ENCODE peak calls at places on chromosomes 7 and 10, in seven cellular contexts. One of them, this sample, is unnamed.

GRCh38 chr10:23534761-23535160 is 95.9 kb downstream of the OTUD1 start:
- DNase-seq in H1: no peak
- DNase-seq in trophoblast cell: no peak
- DNase-seq in IMR-90: no peak
- DNase-seq in neuronal stem cell: no peak
- DNase-seq in mesenchymal stem cell: no peak
- DNase-seq in H9: no peak
- DNase-seq in this sample: no peak

GRCh38 chr10:117216611-117217195 is 19.4 kb downstream of the KCNK18 start:
- DNase-seq in trophoblast cell: peak; percentile 33
- DNase-seq in H1: peak; percentile 93
- DNase-seq in mesenchymal stem cell: peak; percentile 53
- DNase-seq in neuronal stem cell: peak; percentile 76
- DNase-seq in IMR-90: peak; percentile 57
- DNase-seq in H9: peak; percentile 82
- DNase-seq in this sample: peak; percentile 80

GRCh38 chr7:44615149-44615611 is 8.8 kb downstream of the OGDH start:
- DNase-seq in IMR-90: peak; percentile 48
- DNase-seq in mesenchymal stem cell: peak; percentile 54
- DNase-seq in trophoblast cell: no peak
- DNase-seq in H1: no peak
- DNase-seq in H9: no peak
- DNase-seq in neuronal stem cell: no peak
- DNase-seq in this sample: peak; percentile 78

GRCh38 chr7:87220734-87221215 is 1.2 kb upstream of the TMEM243 start:
- DNase-seq in mesenchymal stem cell: peak; percentile 28
- DNase-seq in trophoblast cell: peak; percentile 22
- DNase-seq in H1: no peak
- DNase-seq in IMR-90: no peak
- DNase-seq in H9: no peak
- DNase-seq in neuronal stem cell: no peak
- DNase-seq in this sample: peak; percentile 18

GRCh38 chr7:9776900-9777299 is 1196.8 kb upstream of the PHF14 start:
- DNase-seq in H9: no peak
- DNase-seq in trophoblast cell: no peak
- DNase-seq in IMR-90: no peak
- DNase-seq in H1: no peak
- DNase-seq in mesenchymal stem cell: no peak
- DNase-seq in neuronal stem cell: peak; percentile 5
- DNase-seq in this sample: peak; percentile 23

GRCh38 chr10:99659868-99660366 is 608 bp downstream of the ENTPD7 start:
- DNase-seq in trophoblast cell: no peak
- DNase-seq in H9: no peak
- DNase-seq in mesenchymal stem cell: peak; percentile 15
- DNase-seq in H1: no peak
- DNase-seq in neuronal stem cell: no peak
- DNase-seq in IMR-90: no peak
- DNase-seq in this sample: no peak

GRCh38 chr7:35691827-35692307 is 3.1 kb downstream of the HERPUD2 start:
- DNase-seq in H9: no peak
- DNase-seq in neuronal stem cell: no peak
- DNase-seq in H1: no peak
- DNase-seq in trophoblast cell: no peak
- DNase-seq in IMR-90: peak; percentile 22
- DNase-seq in mesenchymal stem cell: peak; percentile 62
- DNase-seq in this sample: peak; percentile 50

GRCh38 chr10:129786216-129786615 is 177.9 kb downstream of the EBF3 start:
- DNase-seq in mesenchymal stem cell: no peak
- DNase-seq in H9: no peak
- DNase-seq in neuronal stem cell: no peak
- DNase-seq in trophoblast cell: no peak
- DNase-seq in IMR-90: no peak
- DNase-seq in H1: no peak
- DNase-seq in this sample: no peak

GRCh38 chr10:3469639-3470020 is 297.0 kb upstream of the PITRM1 start:
- DNase-seq in neuronal stem cell: no peak
- DNase-seq in trophoblast cell: no peak
- DNase-seq in IMR-90: no peak
- DNase-seq in H9: no peak
- DNase-seq in mesenchymal stem cell: no peak
- DNase-seq in H1: no peak
- DNase-seq in this sample: no peak

GRCh38 chr7:82067628-82068264 is 297.9 kb upstream of the HGF start:
- DNase-seq in neuronal stem cell: no peak
- DNase-seq in H9: no peak
- DNase-seq in mesenchymal stem cell: peak; percentile 12
- DNase-seq in trophoblast cell: no peak
- DNase-seq in IMR-90: no peak
- DNase-seq in H1: no peak
- DNase-seq in this sample: no peak

GRCh38 chr7:137772221-137772620 is 74.6 kb downstream of the DGKI start:
- DNase-seq in IMR-90: peak; percentile 33
- DNase-seq in trophoblast cell: no peak
- DNase-seq in mesenchymal stem cell: peak; percentile 3
- DNase-seq in H1: no peak
- DNase-seq in neuronal stem cell: no peak
- DNase-seq in H9: no peak
- DNase-seq in this sample: no peak

GRCh38 chr7:106944035-106944665 is 79.1 kb downstream of the PIK3CG start:
- DNase-seq in trophoblast cell: no peak
- DNase-seq in neuronal stem cell: no peak
- DNase-seq in mesenchymal stem cell: no peak
- DNase-seq in IMR-90: no peak
- DNase-seq in H9: peak; percentile 35
- DNase-seq in H1: peak; percentile 55
- DNase-seq in this sample: peak; percentile 39

DNA sequence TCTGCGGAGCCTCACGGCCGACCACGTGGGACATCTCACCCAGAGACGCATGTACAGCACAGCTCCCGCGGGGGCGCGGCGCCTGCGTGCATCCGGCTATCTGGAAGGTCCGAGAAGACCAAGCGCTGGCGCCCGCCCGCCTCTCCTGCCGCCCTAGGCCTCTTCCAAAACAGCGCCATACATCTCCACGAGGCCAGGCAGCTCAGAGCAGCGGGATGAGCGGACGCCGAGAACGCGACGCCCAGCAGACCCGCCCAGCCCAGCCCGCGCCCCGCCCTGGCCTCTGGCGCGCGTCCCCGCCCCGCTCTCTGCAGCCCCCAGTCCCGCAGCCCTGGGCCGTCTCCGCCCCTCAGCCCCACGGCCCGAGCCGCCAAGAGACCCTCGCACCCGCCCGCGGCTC is 20.3 kb upstream of the LANCL2 start:
- DNase-seq in neuronal stem cell: no peak
- DNase-seq in mesenchymal stem cell: no peak
- DNase-seq in H1: no peak
- DNase-seq in trophoblast cell: no peak
- DNase-seq in IMR-90: no peak
- DNase-seq in H9: peak; percentile 54
- DNase-seq in this sample: no peak
- H4K8ac ChIP-seq in neuronal stem cell: no peak overlapping the region
- H4K8ac ChIP-seq in mesenchymal stem cell: no peak overlapping the region
- H4K8ac ChIP-seq in H1: no peak overlapping the region
- H4K8ac ChIP-seq in trophoblast cell: no peak overlapping the region
- H4K8ac ChIP-seq in IMR-90: no peak overlapping the region
- H4K8ac ChIP-seq in H9: no peak overlapping the region
- H4K8ac ChIP-seq in this sample: no peak overlapping the region

GRCh38 chr10:113177936-113178335 is 227.9 kb downstream of the TCF7L2 start:
- DNase-seq in IMR-90: no peak
- DNase-seq in H1: peak; percentile 45
- DNase-seq in H9: no peak
- DNase-seq in neuronal stem cell: no peak
- DNase-seq in mesenchymal stem cell: no peak
- DNase-seq in trophoblast cell: no peak
- DNase-seq in this sample: no peak
- H3K4ac ChIP-seq in IMR-90: no peak overlapping the region
- H3K4ac ChIP-seq in H1: no peak overlapping the region
- H3K4ac ChIP-seq in H9: no peak overlapping the region
- H3K4ac ChIP-seq in neuronal stem cell: no peak overlapping the region
- H3K4ac ChIP-seq in mesenchymal stem cell: no peak overlapping the region
- H3K4ac ChIP-seq in trophoblast cell: no peak overlapping the region
- H3K4ac ChIP-seq in this sample: no peak overlapping the region

DNA sequence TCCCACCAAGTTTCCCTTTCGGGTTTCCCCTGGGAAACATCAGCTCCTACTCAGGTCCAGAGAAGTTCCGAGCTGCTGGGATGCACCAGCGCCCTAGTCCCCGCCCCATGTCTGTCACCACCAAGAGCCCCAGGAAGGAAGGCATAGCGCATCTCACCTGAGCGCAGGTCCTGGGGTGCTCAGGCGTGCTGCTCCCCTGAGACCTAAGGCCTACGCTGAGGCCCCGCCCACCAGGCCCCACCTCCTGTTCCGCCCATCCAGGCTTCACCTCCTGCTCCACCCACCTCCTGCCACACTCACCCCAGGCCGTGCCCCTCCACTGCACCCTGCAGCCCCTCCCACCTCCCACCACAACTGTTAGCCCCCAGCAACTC is 1.2 kb upstream of the TFR2 start:
- DNase-seq in neuronal stem cell: no peak
- DNase-seq in trophoblast cell: no peak
- DNase-seq in H1: peak; percentile 88
- DNase-seq in H9: peak; percentile 70
- DNase-seq in mesenchymal stem cell: no peak
- DNase-seq in IMR-90: no peak
- DNase-seq in this sample: no peak
- H3K4me2 ChIP-seq in neuronal stem cell: no peak overlapping the region
- H3K4me2 ChIP-seq in trophoblast cell: no peak overlapping the region
- H3K4me2 ChIP-seq in H1: peak overlapping the region; percentile 7
- H3K4me2 ChIP-seq in H9: no peak overlapping the region
- H3K4me2 ChIP-seq in mesenchymal stem cell: no peak overlapping the region
- H3K4me2 ChIP-seq in IMR-90: no peak overlapping the region
- H3K4me2 ChIP-seq in this sample: no peak overlapping the region

GRCh38 chr7:31954500-31954899 is 115.7 kb downstream of the PDE1C start:
- DNase-seq in mesenchymal stem cell: no peak
- DNase-seq in trophoblast cell: no peak
- DNase-seq in H9: no peak
- DNase-seq in IMR-90: no peak
- DNase-seq in neuronal stem cell: no peak
- DNase-seq in H1: no peak
- DNase-seq in this sample: peak; percentile 56

GRCh38 chr7:31955021-31955420 is 115.2 kb downstream of the PDE1C start:
- DNase-seq in H9: no peak
- DNase-seq in H1: no peak
- DNase-seq in trophoblast cell: no peak
- DNase-seq in mesenchymal stem cell: no peak
- DNase-seq in IMR-90: no peak
- DNase-seq in neuronal stem cell: no peak
- DNase-seq in this sample: no peak

GRCh38 chr7:31948041-31948440 is 122.2 kb downstream of the PDE1C start:
- DNase-seq in H1: no peak
- DNase-seq in H9: no peak
- DNase-seq in mesenchymal stem cell: peak; percentile 92
- DNase-seq in IMR-90: peak; percentile 91
- DNase-seq in trophoblast cell: no peak
- DNase-seq in neuronal stem cell: no peak
- DNase-seq in this sample: no peak

GRCh38 chr7:31953432-31953831 is 116.8 kb downstream of the PDE1C start:
- DNase-seq in H9: no peak
- DNase-seq in neuronal stem cell: no peak
- DNase-seq in trophoblast cell: no peak
- DNase-seq in H1: no peak
- DNase-seq in IMR-90: no peak
- DNase-seq in mesenchymal stem cell: no peak
- DNase-seq in this sample: no peak

GRCh38 chr7:31950101-31950755 is 120.0 kb downstream of the PDE1C start:
- DNase-seq in IMR-90: peak; percentile 53
- DNase-seq in H1: no peak
- DNase-seq in trophoblast cell: no peak
- DNase-seq in neuronal stem cell: no peak
- DNase-seq in mesenchymal stem cell: peak; percentile 79
- DNase-seq in H9: no peak
- DNase-seq in this sample: no peak
- H4K8ac ChIP-seq in IMR-90: peak overlapping the region; percentile 77
- H4K8ac ChIP-seq in H1: no peak overlapping the region
- H4K8ac ChIP-seq in trophoblast cell: no peak overlapping the region
- H4K8ac ChIP-seq in neuronal stem cell: no peak overlapping the region
- H4K8ac ChIP-seq in mesenchymal stem cell: no peak overlapping the region
- H4K8ac ChIP-seq in H9: no peak overlapping the region
- H4K8ac ChIP-seq in this sample: no peak overlapping the region

DNA sequence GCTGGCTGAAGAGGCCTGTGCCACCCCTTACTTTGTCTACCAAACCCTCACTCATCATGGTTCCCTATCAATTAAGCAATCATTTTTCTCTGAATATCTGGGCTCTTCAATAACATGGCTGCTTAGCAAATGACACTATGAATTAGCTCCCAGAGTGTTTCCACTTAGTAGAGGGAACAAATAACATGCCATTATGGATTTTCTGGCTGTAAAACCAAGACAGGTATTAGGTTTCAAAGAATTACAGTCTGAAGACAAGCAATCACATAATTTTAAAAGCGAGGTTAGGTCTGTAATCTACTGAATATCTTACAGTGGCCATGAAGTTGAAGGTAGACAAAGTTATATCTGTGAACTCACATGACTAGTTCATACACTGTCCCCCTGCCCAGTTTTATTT is 220.8 kb upstream of the PHYHIPL start:
- DNase-seq in H9: no peak
- DNase-seq in neuronal stem cell: no peak
- DNase-seq in H1: no peak
- DNase-seq in mesenchymal stem cell: no peak
- DNase-seq in IMR-90: no peak
- DNase-seq in trophoblast cell: no peak
- DNase-seq in this sample: no peak
- H3K4ac ChIP-seq in H9: no peak overlapping the region
- H3K4ac ChIP-seq in neuronal stem cell: no peak overlapping the region
- H3K4ac ChIP-seq in H1: no peak overlapping the region
- H3K4ac ChIP-seq in mesenchymal stem cell: no peak overlapping the region
- H3K4ac ChIP-seq in IMR-90: no peak overlapping the region
- H3K4ac ChIP-seq in trophoblast cell: no peak overlapping the region
- H3K4ac ChIP-seq in this sample: no peak overlapping the region

GRCh38 chr7:101816499-101817030 is 861 bp upstream of the CUX1 start:
- DNase-seq in H1: no peak
- DNase-seq in H9: no peak
- DNase-seq in IMR-90: peak; percentile 37
- DNase-seq in mesenchymal stem cell: peak; percentile 50
- DNase-seq in trophoblast cell: peak; percentile 40
- DNase-seq in neuronal stem cell: no peak
- DNase-seq in this sample: peak; percentile 50
- H3K4me2 ChIP-seq in H1: peak overlapping the region; percentile 74
- H3K4me2 ChIP-seq in H9: peak overlapping the region; percentile 79
- H3K4me2 ChIP-seq in IMR-90: no peak overlapping the region
- H3K4me2 ChIP-seq in mesenchymal stem cell: peak overlapping the region; percentile 98
- H3K4me2 ChIP-seq in trophoblast cell: peak overlapping the region; percentile 72
- H3K4me2 ChIP-seq in neuronal stem cell: peak overlapping the region; percentile 93
- H3K4me2 ChIP-seq in this sample: no peak overlapping the region

This sample was measured in mesendoderm.